ENCODE peak calls at places on chromosomes 3 and 15, in five cellular contexts. One of them, this sample, is unnamed.
A peak's percentile ranks its signal among the peaks of the same experiment; 100 is the strongest.

GRCh38 chr3:193590088-193590856 is 2.7 kb upstream of the OPA1 start:
- DNase-seq in GM23338: no peak
- DNase-seq in heart right ventricle: no peak
- DNase-seq in colonic mucosa: peak; percentile 72
- DNase-seq in AG09309: no peak
- DNase-seq in this sample: peak; percentile 75

GRCh38 chr15:69790632-69791031 is 307.1 kb downstream of the TLE3 start:
- DNase-seq in colonic mucosa: no peak
- DNase-seq in heart right ventricle: no peak
- DNase-seq in AG09309: no peak
- DNase-seq in GM23338: no peak
- DNase-seq in this sample: no peak

GRCh38 chr3:46076606-46077005 is 49.3 kb upstream of the XCR1 start:
- DNase-seq in GM23338: no peak
- DNase-seq in colonic mucosa: no peak
- DNase-seq in AG09309: no peak
- DNase-seq in heart right ventricle: no peak
- DNase-seq in this sample: no peak

GRCh38 chr3:82521657-82522056 is 760.2 kb upstream of the GBE1 start:
- DNase-seq in heart right ventricle: no peak
- DNase-seq in colonic mucosa: no peak
- DNase-seq in GM23338: no peak
- DNase-seq in AG09309: no peak
- DNase-seq in this sample: no peak

GRCh38 chr3:32460031-32460749 is 42.5 kb downstream of the CMTM6 start:
- DNase-seq in heart right ventricle: no peak
- DNase-seq in GM23338: peak; percentile 98
- DNase-seq in colonic mucosa: no peak
- DNase-seq in AG09309: no peak
- DNase-seq in this sample: no peak

GRCh38 chr3:141388823-141389617 is 20.7 kb downstream of the ZBTB38 start:
- DNase-seq in colonic mucosa: no peak
- DNase-seq in AG09309: no peak
- DNase-seq in GM23338: no peak
- DNase-seq in heart right ventricle: no peak
- DNase-seq in this sample: no peak

GRCh38 chr3:111315911-111316310 is 226.1 kb upstream of the CD96 start:
- DNase-seq in AG09309: no peak
- DNase-seq in heart right ventricle: no peak
- DNase-seq in colonic mucosa: no peak
- DNase-seq in GM23338: no peak
- DNase-seq in this sample: no peak

GRCh38 chr15:35305031-35305555 is 220.0 kb upstream of the NANOGP8 start:
- DNase-seq in colonic mucosa: no peak
- DNase-seq in GM23338: no peak
- DNase-seq in AG09309: no peak
- DNase-seq in heart right ventricle: no peak
- DNase-seq in this sample: no peak

GRCh38 chr15:62895905-62896316 is 146.6 kb upstream of the TPM1 start:
- DNase-seq in GM23338: no peak
- DNase-seq in colonic mucosa: no peak
- DNase-seq in heart right ventricle: no peak
- DNase-seq in AG09309: no peak
- DNase-seq in this sample: peak; percentile 96

GRCh38 chr3:14918356-14918860 is 29.0 kb upstream of the NR2C2 start:
- DNase-seq in colonic mucosa: no peak
- DNase-seq in GM23338: no peak
- DNase-seq in AG09309: no peak
- DNase-seq in heart right ventricle: no peak
- DNase-seq in this sample: no peak

GRCh38 chr3:39267631-39268553 is 11.9 kb downstream of the CX3CR1 start:
- DNase-seq in heart right ventricle: no peak
- DNase-seq in colonic mucosa: no peak
- DNase-seq in AG09309: no peak
- DNase-seq in GM23338: no peak
- DNase-seq in this sample: no peak

GRCh38 chr3:24590344-24590880 is 95.8 kb upstream of the THRB start:
- DNase-seq in heart right ventricle: no peak
- DNase-seq in AG09309: no peak
- DNase-seq in GM23338: no peak
- DNase-seq in colonic mucosa: no peak
- DNase-seq in this sample: no peak

GRCh38 chr3:16808393-16809107 is 76.2 kb upstream of the PLCL2 start:
- DNase-seq in GM23338: no peak
- DNase-seq in AG09309: no peak
- DNase-seq in colonic mucosa: no peak
- DNase-seq in heart right ventricle: no peak
- DNase-seq in this sample: no peak

GRCh38 chr3:139893963-139894637 is 40.9 kb upstream of the CLSTN2 start:
- DNase-seq in AG09309: no peak
- DNase-seq in heart right ventricle: no peak
- DNase-seq in colonic mucosa: no peak
- DNase-seq in GM23338: no peak
- DNase-seq in this sample: no peak

GRCh38 chr3:125957674-125958510 is 11.1 kb upstream of the ROPN1B start:
- DNase-seq in AG09309: no peak
- DNase-seq in GM23338: peak; percentile 42
- DNase-seq in heart right ventricle: peak; percentile 31
- DNase-seq in colonic mucosa: no peak
- DNase-seq in this sample: no peak

DNA sequence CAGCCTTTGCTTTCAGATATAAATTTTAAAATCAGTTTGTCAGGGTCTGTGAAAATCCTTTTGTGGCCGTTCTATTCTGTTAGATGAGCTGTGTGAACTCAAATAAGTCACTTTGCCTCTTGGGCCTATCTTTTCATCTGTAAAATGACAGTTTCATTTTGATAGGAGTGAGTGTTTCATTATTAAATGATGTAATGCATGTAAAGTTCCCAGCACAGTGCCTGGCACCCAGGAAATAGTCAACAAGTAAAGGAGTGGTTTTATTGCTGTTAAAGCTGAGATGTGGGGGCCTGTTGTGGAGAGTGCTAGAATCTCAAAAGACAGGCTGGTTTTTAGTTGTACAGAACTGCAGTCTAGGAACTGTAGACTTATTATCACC is 394.5 kb upstream of the CFAP20DC start:
- DNase-seq in GM23338: no peak
- DNase-seq in colonic mucosa: no peak
- DNase-seq in heart right ventricle: no peak
- DNase-seq in AG09309: no peak
- DNase-seq in this sample: no peak
- H3K4me3 ChIP-seq in GM23338: no peak overlapping the region
- H3K4me3 ChIP-seq in colonic mucosa: no peak overlapping the region
- H3K4me3 ChIP-seq in heart right ventricle: no peak overlapping the region
- H3K4me3 ChIP-seq in AG09309: no peak overlapping the region
- H3K4me3 ChIP-seq in this sample: no peak overlapping the region

DNA sequence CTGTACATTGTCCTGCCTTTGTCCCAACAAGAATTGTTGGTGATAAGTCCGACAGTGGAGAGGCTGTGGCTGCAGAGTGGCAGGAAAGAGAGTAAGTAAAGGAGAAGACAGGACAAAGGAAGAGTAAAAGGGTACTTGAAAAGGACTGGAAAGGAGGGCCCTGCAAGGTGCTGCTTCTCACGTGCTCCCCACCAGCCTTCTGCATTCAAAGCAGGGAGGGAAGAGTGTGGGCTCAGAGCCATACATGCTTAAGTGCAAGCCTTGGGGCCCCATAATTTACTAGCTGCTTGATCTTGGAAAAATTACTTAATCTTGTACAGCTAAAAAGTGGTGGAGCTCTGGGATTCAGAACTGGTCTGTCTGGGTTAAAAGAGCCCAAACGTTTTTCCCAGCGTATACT is 29.9 kb downstream of the MME start:
- DNase-seq in GM23338: no peak
- DNase-seq in AG09309: no peak
- DNase-seq in colonic mucosa: no peak
- DNase-seq in heart right ventricle: no peak
- DNase-seq in this sample: no peak
- H3K4me3 ChIP-seq in GM23338: no peak overlapping the region
- H3K4me3 ChIP-seq in AG09309: no peak overlapping the region
- H3K4me3 ChIP-seq in colonic mucosa: no peak overlapping the region
- H3K4me3 ChIP-seq in heart right ventricle: no peak overlapping the region
- H3K4me3 ChIP-seq in this sample: no peak overlapping the region

GRCh38 chr3:123324880-123325765 is 123.4 kb downstream of the SEC22A start:
- DNase-seq in GM23338: no peak
- DNase-seq in heart right ventricle: no peak
- DNase-seq in AG09309: no peak
- DNase-seq in colonic mucosa: no peak
- DNase-seq in this sample: no peak

GRCh38 chr3:123320224-123320623 is 118.5 kb downstream of the SEC22A start:
- DNase-seq in GM23338: no peak
- DNase-seq in AG09309: no peak
- DNase-seq in colonic mucosa: no peak
- DNase-seq in heart right ventricle: no peak
- DNase-seq in this sample: no peak

GRCh38 chr3:123323781-123324180 is 122.0 kb downstream of the SEC22A start:
- DNase-seq in colonic mucosa: no peak
- DNase-seq in heart right ventricle: no peak
- DNase-seq in AG09309: no peak
- DNase-seq in GM23338: no peak
- DNase-seq in this sample: no peak

GRCh38 chr3:123321806-123322205 is 120.1 kb downstream of the SEC22A start:
- DNase-seq in heart right ventricle: no peak
- DNase-seq in AG09309: no peak
- DNase-seq in colonic mucosa: no peak
- DNase-seq in GM23338: no peak
- DNase-seq in this sample: no peak

GRCh38 chr3:123322866-123323265 is 121.1 kb downstream of the SEC22A start:
- DNase-seq in colonic mucosa: no peak
- DNase-seq in heart right ventricle: no peak
- DNase-seq in AG09309: no peak
- DNase-seq in GM23338: no peak
- DNase-seq in this sample: no peak
- H3K4me3 ChIP-seq in colonic mucosa: no peak overlapping the region
- H3K4me3 ChIP-seq in heart right ventricle: no peak overlapping the region
- H3K4me3 ChIP-seq in AG09309: no peak overlapping the region
- H3K4me3 ChIP-seq in GM23338: no peak overlapping the region
- H3K4me3 ChIP-seq in this sample: no peak overlapping the region

GRCh38 chr3:73453676-73454075 is 171.1 kb downstream of the PDZRN3 start:
- DNase-seq in AG09309: no peak
- DNase-seq in GM23338: no peak
- DNase-seq in colonic mucosa: no peak
- DNase-seq in heart right ventricle: no peak
- DNase-seq in this sample: no peak

GRCh38 chr3:73452731-73453130 is 172.0 kb downstream of the PDZRN3 start:
- DNase-seq in colonic mucosa: no peak
- DNase-seq in heart right ventricle: no peak
- DNase-seq in GM23338: no peak
- DNase-seq in AG09309: no peak
- DNase-seq in this sample: no peak

GRCh38 chr3:73449774-73450173 is 175.0 kb downstream of the PDZRN3 start:
- DNase-seq in GM23338: no peak
- DNase-seq in heart right ventricle: no peak
- DNase-seq in AG09309: no peak
- DNase-seq in colonic mucosa: no peak
- DNase-seq in this sample: no peak

GRCh38 chr3:73448761-73449290 is 175.9 kb downstream of the PDZRN3 start:
- DNase-seq in colonic mucosa: no peak
- DNase-seq in GM23338: no peak
- DNase-seq in AG09309: no peak
- DNase-seq in heart right ventricle: no peak
- DNase-seq in this sample: no peak

DNA sequence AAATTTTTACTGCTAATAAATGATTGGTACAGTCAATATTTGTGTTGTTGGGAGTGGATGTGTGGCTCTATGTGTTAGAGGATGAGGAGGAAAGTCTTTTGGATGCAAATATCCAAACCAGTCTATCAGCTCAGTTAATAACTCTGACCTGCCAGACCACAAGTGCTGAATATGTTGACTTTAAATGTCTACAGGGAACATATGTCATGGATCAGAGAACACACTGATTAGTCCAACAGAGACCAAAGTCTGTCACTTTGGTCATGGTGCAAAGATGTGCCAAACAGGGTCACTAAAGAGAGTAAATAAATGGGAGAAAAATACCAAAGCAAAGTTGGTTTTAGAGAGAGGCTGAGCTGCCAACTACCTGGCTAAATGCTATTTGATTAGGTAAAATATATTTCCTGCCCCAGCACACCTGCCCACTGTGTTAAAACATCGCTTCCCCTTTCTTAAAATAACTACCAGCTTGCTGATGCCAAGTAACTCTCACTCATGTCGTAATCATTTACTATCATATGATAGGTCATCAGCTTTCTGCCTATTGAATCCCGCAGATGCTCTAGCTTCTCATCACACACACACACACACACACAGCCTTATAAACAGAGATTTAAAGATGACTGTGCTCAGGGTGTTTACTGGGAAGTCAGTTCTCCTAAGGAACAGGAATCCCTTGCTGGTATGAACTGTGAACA is 173.3 kb downstream of the PDZRN3 start:
- DNase-seq in colonic mucosa: no peak
- DNase-seq in AG09309: no peak
- DNase-seq in heart right ventricle: no peak
- DNase-seq in GM23338: no peak
- DNase-seq in this sample: no peak
- H3K4me3 ChIP-seq in colonic mucosa: no peak overlapping the region
- H3K4me3 ChIP-seq in AG09309: no peak overlapping the region
- H3K4me3 ChIP-seq in heart right ventricle: no peak overlapping the region
- H3K4me3 ChIP-seq in GM23338: no peak overlapping the region
- H3K4me3 ChIP-seq in this sample: no peak overlapping the region

This sample was measured in kidney epithelial cell.